ENCODE peak calls at places on chromosomes 16 and 17, in six cellular contexts. Q, T, U, M, O and Y are unnamed samples.

GRCh38 chr17:4087911-4088693 is 54.7 kb downstream of the ZZEF1 start:
- DNase-seq in Q (no peak), O (no peak), M (no peak), U (no peak), T (no peak), Y (peak; percentile 18)

GRCh38 chr16:79601092-79601977 is 798 bp upstream of the MAF start:
- DNase-seq in T (no peak), M (no peak), O (peak; percentile 57), Q (peak; percentile 67), U (peak; percentile 52), Y (peak; percentile 29)

GRCh38 chr16:15457390-15457789 is 23.0 kb downstream of the BMERB1 start:
- DNase-seq in U (no peak), O (no peak), Q (no peak), T (no peak), M (no peak), Y (no peak)

GRCh38 chr16:82043680-82044584 is 8.9 kb downstream of the HSD17B2 start:
- DNase-seq in O (no peak), T (peak; percentile 90), U (no peak), Q (no peak), M (peak; percentile 63), Y (peak; percentile 74)

GRCh38 chr16:65070831-65071230 is 51.0 kb downstream of the CDH11 start:
- DNase-seq in M (peak; percentile 86), U (peak; percentile 13), Q (peak; percentile 58), O (peak; percentile 43), T (peak; percentile 81), Y (peak; percentile 100)

GRCh38 chr17:1239210-1239609 is 31.0 kb upstream of the BHLHA9 start:
- DNase-seq in M (peak; percentile 84), Q (no peak), U (no peak), O (no peak), T (no peak), Y (peak; percentile 71)

GRCh38 chr16:396605-397004 is 394 bp upstream of the NME4 start:
- DNase-seq in O (no peak), U (peak; percentile 71), T (peak; percentile 77), M (no peak), Q (peak; percentile 56), Y (peak; percentile 50)

GRCh38 chr16:23119570-23119969 is 29.7 kb downstream of the USP31 start:
- DNase-seq in U (no peak), Q (no peak), M (peak; percentile 46), O (no peak), T (no peak), Y (peak; percentile 85)

GRCh38 chr17:81871387-81872120 is 417 bp upstream of the ARHGDIA start:
- DNase-seq in O (peak; percentile 95), U (peak; percentile 89), Q (peak; percentile 95), M (no peak), T (peak; percentile 95), Y (peak; percentile 84)
- TF ChIP-seq CTCF in O (peak; percentile 11), U (peak; percentile 14), Q (peak; percentile 45), M (no peak), T (peak; percentile 38), Y (no peak)

GRCh38 chr16:1950047-1950446 is 4.4 kb downstream of the RPL3L start:
- DNase-seq in U (no peak), O (no peak), Q (no peak), T (no peak), M (no peak), Y (no peak)
- TF ChIP-seq CTCF in U (no peak), O (no peak), Q (no peak), T (no peak), M (no peak), Y (no peak)

GRCh38 chr17:63999680-64000531 is 1.8 kb downstream of the PRR29 start:
- DNase-seq in Q (no peak), M (no peak), O (no peak), T (no peak), U (no peak), Y (no peak)

GRCh38 chr17:64001763-64002529 is 3.8 kb downstream of the PRR29 start:
- DNase-seq in U (no peak), M (no peak), T (no peak), O (peak; percentile 79), Q (no peak), Y (peak; percentile 19)

GRCh38 chr17:63998721-63999679 is 849 bp downstream of the PRR29 start:
- DNase-seq in T (no peak), M (no peak), U (peak; percentile 63), O (no peak), Q (no peak), Y (no peak)

GRCh38 chr17:64002658-64003525 is 4.7 kb downstream of the PRR29 start:
- DNase-seq in T (no peak), Q (no peak), O (no peak), M (no peak), U (no peak), Y (no peak)

DNA sequence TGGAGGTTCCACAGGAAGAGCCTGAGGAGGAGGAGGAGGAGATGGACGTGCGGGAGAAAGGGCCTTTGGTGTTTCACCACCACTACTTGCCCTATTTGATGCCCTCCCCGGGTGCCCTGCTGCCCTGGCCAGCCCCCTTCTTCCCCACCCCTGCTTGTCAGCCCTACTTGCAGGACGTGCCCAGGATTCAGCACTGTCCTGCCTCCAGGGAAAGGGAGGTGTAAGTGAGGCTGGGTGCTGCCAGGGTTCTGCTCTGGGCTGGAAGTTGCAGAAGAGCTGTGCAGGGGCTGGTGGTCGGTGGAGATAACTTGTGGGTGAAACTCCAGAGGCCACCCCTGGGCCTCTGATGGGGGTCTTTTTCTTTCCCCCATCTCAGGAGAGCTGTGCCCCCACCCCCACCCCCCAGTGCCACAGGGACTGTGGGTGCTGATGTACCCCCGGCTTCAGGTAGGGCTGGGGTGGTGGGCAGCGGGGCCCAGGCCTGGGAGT is 3.0 kb downstream of the PRR29 start:
- DNase-seq in T (no peak), O (no peak), Q (no peak), M (no peak), U (no peak), Y (no peak)
- TF ChIP-seq CTCF in T (no peak), O (no peak), Q (no peak), M (no peak), U (no peak), Y (no peak)

GRCh38 chr16:55623640-55624039 is 32.1 kb upstream of the SLC6A2 start:
- DNase-seq in O (no peak), U (no peak), Q (no peak), M (no peak), T (no peak), Y (no peak)

GRCh38 chr16:55622302-55622701 is 33.5 kb upstream of the SLC6A2 start:
- DNase-seq in Q (no peak), T (no peak), M (no peak), U (no peak), O (no peak), Y (no peak)

GRCh38 chr16:55621771-55622170 is 34.0 kb upstream of the SLC6A2 start:
- DNase-seq in O (no peak), M (no peak), U (no peak), Q (no peak), T (no peak), Y (no peak)

GRCh38 chr16:55624696-55625095 is 31.1 kb upstream of the SLC6A2 start:
- DNase-seq in O (no peak), U (no peak), T (no peak), M (no peak), Q (no peak), Y (no peak)

GRCh38 chr16:55622930-55623561 is 32.7 kb upstream of the SLC6A2 start:
- DNase-seq in Q (no peak), M (no peak), U (peak; percentile 86), O (no peak), T (peak; percentile 14), Y (no peak)
- TF ChIP-seq CTCF in Q (no peak), M (peak; percentile 9), U (peak; percentile 57), O (no peak), T (peak; percentile 36), Y (peak; percentile 3)

GRCh38 chr17:41617698-41618097 is 5.1 kb upstream of the KRT16 start:
- DNase-seq in U (no peak), O (no peak), T (no peak), Q (no peak), M (no peak), Y (no peak)

GRCh38 chr17:41614098-41614497 is 1.5 kb upstream of the KRT16 start:
- DNase-seq in T (no peak), O (no peak), U (no peak), M (no peak), Q (no peak), Y (no peak)

GRCh38 chr17:41613277-41614082 is 913 bp upstream of the KRT16 start:
- DNase-seq in U (no peak), Q (no peak), M (no peak), T (no peak), O (no peak), Y (no peak)

GRCh38 chr17:41617136-41617535 is 4.6 kb upstream of the KRT16 start:
- DNase-seq in T (no peak), M (no peak), O (no peak), Q (no peak), U (no peak), Y (no peak)

GRCh38 chr17:41615454-41615853 is 2.9 kb upstream of the KRT16 start:
- DNase-seq in T (no peak), M (no peak), Q (no peak), O (no peak), U (peak; percentile 62), Y (no peak)
- TF ChIP-seq CTCF in T (no peak), M (no peak), Q (no peak), O (no peak), U (no peak), Y (no peak)

DNA sequence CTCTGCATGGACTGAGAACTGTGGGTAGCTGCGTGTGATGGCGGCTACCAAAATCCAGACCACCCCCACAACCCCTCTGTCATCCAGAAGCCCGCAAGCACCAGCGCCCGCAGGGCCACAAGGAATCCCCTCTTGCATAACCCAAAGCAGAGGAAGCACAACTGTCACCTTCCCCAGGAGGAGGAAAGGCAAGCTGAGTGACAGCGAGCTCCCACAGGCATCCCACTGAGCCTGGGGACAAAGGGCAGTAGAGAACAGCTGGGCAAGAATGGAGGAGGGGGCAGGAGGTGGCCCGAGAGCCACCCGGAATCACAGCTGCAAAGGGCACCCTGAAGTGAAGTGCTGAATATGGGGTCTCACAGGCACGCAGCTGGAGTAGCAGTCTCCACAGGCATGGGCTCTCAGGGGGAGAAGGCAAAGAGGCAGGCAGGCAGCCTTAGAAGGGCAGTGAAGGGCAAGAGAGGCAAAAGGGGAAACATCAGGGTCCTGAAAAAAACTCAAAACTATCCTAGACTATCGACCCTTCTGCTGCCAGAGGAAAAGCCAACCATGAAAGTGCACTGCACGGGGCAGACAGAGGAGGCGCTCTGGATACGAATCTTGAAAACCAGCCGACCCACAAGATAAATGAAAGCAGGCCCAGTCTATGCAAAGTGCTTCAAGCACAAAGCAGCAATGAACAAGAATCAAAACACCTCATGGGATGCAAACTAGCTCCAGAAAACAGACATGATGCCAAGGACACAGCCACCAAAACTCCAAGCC is 17.1 kb downstream of the USP36 start:
- DNase-seq in Q (no peak), U (no peak), T (no peak), M (no peak), O (no peak), Y (no peak)
- TF ChIP-seq CTCF in Q (no peak), U (peak; percentile 34), T (peak; percentile 33), M (no peak), O (no peak), Y (peak; percentile 32)